ENCODE peak calls at places on chromosomes 4 and X, in six cellular contexts. U is Right ventricle myocardium inferior; A is pons; K is stimulated activated CD4-positive, alpha-beta T cell treated with anti-CD3 and anti-CD28 coated beads, Interleukin-4, amount 100 ng/mL, for 24 hours; S is iPS-NIHi11; V is left kidney. L is an unnamed sample.

GRCh38 chrX:40094900-40095587 is 2.7 kb downstream of the BCOR start:
- DNase-seq in K (no peak), V (peak; percentile 64), S (no peak), A (peak; percentile 20), U (no peak), L (no peak)

GRCh38 chr4:15238720-15239119 is 189.1 kb upstream of the C1QTNF7 start:
- DNase-seq in A (peak; percentile 41), K (peak; percentile 18), S (peak; percentile 71), U (no peak), V (peak; percentile 71), L (peak; percentile 42)

GRCh38 chr4:148004228-148004813 is 272.4 kb downstream of the ARHGAP10 start:
- DNase-seq in U (no peak), K (no peak), S (no peak), V (no peak), A (peak; percentile 33), L (no peak)

GRCh38 chr4:89708903-89709361 is 128.0 kb downstream of the SNCA start:
- DNase-seq in V (peak; percentile 36), A (peak; percentile 95), U (no peak), S (no peak), K (no peak), L (peak; percentile 22)

GRCh38 chr4:2934077-2934812 is 29.0 kb downstream of the NOP14 start:
- DNase-seq in U (peak; percentile 87), A (no peak), K (peak; percentile 40), V (peak; percentile 57), S (peak; percentile 54), L (peak; percentile 70)

GRCh38 chrX:70720721-70721120 is 187.8 kb downstream of the TEX11 start:
- DNase-seq in K (no peak), V (no peak), U (no peak), A (no peak), S (no peak), L (no peak)

GRCh38 chr4:30901781-30902479 is 181.8 kb downstream of the PCDH7 start:
- DNase-seq in A (no peak), V (peak; percentile 36), K (no peak), U (no peak), S (no peak), L (no peak)

GRCh38 chrX:39755152-39756032 is 342.4 kb downstream of the BCOR start:
- DNase-seq in U (peak; percentile 84), S (peak; percentile 35), K (no peak), V (peak; percentile 92), A (peak; percentile 32), L (peak; percentile 84)

GRCh38 chr4:42543126-42543525 is 113.8 kb downstream of the ATP8A1 start:
- DNase-seq in S (no peak), U (no peak), V (no peak), A (no peak), K (no peak), L (no peak)

GRCh38 chr4:2954358-2955185 is 8.6 kb downstream of the NOP14 start:
- DNase-seq in A (no peak), S (peak; percentile 73), V (peak; percentile 31), K (peak; percentile 84), U (no peak), L (no peak)

GRCh38 chrX:10158279-10158939 is 1.6 kb downstream of the CLCN4 start:
- DNase-seq in K (no peak), S (peak; percentile 66), A (peak; percentile 53), U (no peak), V (peak; percentile 69), L (no peak)

GRCh38 chr4:70365479-70365878 is 4.9 kb downstream of the SMR3A start:
- DNase-seq in K (no peak), S (no peak), U (no peak), A (no peak), V (no peak), L (no peak)

GRCh38 chrX:10507181-10507580 is 113.2 kb downstream of the MID1 start:
- DNase-seq in V (no peak), A (no peak), K (no peak), S (no peak), U (no peak), L (peak; percentile 63)

GRCh38 chrX:12970691-12971202 is 4.2 kb upstream of the TMSB4X start:
- DNase-seq in S (peak; percentile 17), A (peak; percentile 83), V (peak; percentile 66), K (peak; percentile 51), U (no peak), L (peak; percentile 45)

GRCh38 chrX:130060122-130061069 is 49.9 kb downstream of the ELF4 start:
- DNase-seq in U (peak; percentile 89), K (peak; percentile 83), A (peak; percentile 54), V (peak; percentile 88), S (peak; percentile 92), L (peak; percentile 40)

GRCh38 chrX:134896194-134896593 is 94.6 kb upstream of the SMIM10 start:
- DNase-seq in V (no peak), A (no peak), S (no peak), K (no peak), U (no peak), L (no peak)

GRCh38 chr4:8915201-8916200 is 43.9 kb upstream of the HMX1 start:
- DNase-seq in S (peak; percentile 6), A (no peak), K (no peak), U (peak; percentile 62), V (no peak), L (no peak)

GRCh38 chr4:168866635-168867034 is 143.4 kb downstream of the CBR4 start:
- DNase-seq in S (no peak), V (no peak), K (no peak), A (no peak), U (no peak), L (no peak)

GRCh38 chrX:12360389-12360788 is 222.1 kb downstream of the FRMPD4 start:
- DNase-seq in A (no peak), K (no peak), S (no peak), U (no peak), V (no peak), L (peak; percentile 23)

GRCh38 chr4:665751-666435 is 8.2 kb downstream of the ATP5ME start:
- DNase-seq in K (no peak), U (peak; percentile 40), V (no peak), A (no peak), S (no peak), L (no peak)

GRCh38 chrX:18146954-18147353 is 73.7 kb downstream of the BEND2 start:
- DNase-seq in U (no peak), K (no peak), V (peak; percentile 68), S (peak; percentile 44), A (peak; percentile 1), L (no peak)

GRCh38 chr4:76108467-76109181 is 34.1 kb downstream of the ART3 start:
- DNase-seq in S (peak; percentile 14), K (no peak), U (no peak), A (no peak), V (no peak), L (peak; percentile 29)

GRCh38 chr4:152535236-152535902 is 523 bp downstream of the FBXW7 start:
- DNase-seq in U (peak; percentile 74), A (no peak), K (no peak), V (peak; percentile 39), S (peak; percentile 31), L (no peak)

GRCh38 chrX:106995678-106996077 is 4.3 kb downstream of the MORC4 start:
- DNase-seq in U (no peak), K (no peak), A (no peak), V (no peak), S (no peak), L (no peak)

GRCh38 chr4:62457356-62457755 is 1257.2 kb downstream of the ADGRL3 start:
- DNase-seq in A (no peak), K (no peak), V (no peak), S (no peak), U (no peak), L (no peak)

GRCh38 chr4:99221980-99222379 is 2.9 kb upstream of the ADH6 start:
- DNase-seq in U (no peak), A (no peak), S (no peak), V (no peak), K (no peak), L (peak; percentile 93)

GRCh38 chr4:84503495-84504437 is 4.7 kb upstream of the NKX6-1 start:
- DNase-seq in S (peak; percentile 76), A (peak; percentile 86), U (no peak), V (peak; percentile 93), K (no peak), L (peak; percentile 66)

GRCh38 chr4:74793757-74794340 is 474 bp downstream of the BTC start:
- DNase-seq in A (no peak), V (peak; percentile 91), K (no peak), U (peak; percentile 60), S (peak; percentile 85), L (peak; percentile 35)

GRCh38 chrX:132612990-132613564 is 124.2 kb upstream of the MBNL3 start:
- DNase-seq in U (peak; percentile 74), S (peak; percentile 38), K (peak; percentile 33), V (peak; percentile 57), A (peak; percentile 8), L (peak; percentile 4)

GRCh38 chr4:115145393-115146160 is 32.2 kb upstream of the NDST4 start:
- DNase-seq in V (peak; percentile 2), S (no peak), A (no peak), U (no peak), K (no peak), L (no peak)

GRCh38 chr4:6608758-6609414 is 31.6 kb upstream of the MRFAP1 start:
- DNase-seq in U (no peak), S (peak; percentile 53), A (no peak), K (no peak), V (peak; percentile 52), L (no peak)

GRCh38 chr4:6999172-7000086 is 43.7 kb upstream of the TADA2B start:
- DNase-seq in V (no peak), A (peak; percentile 36), S (no peak), K (peak; percentile 19), U (no peak), L (no peak)

GRCh38 chrX:44747317-44747716 is 96.5 kb upstream of the DUSP21 start:
- DNase-seq in V (no peak), A (no peak), S (no peak), U (no peak), K (no peak), L (no peak)

GRCh38 chr4:929970-930625 is 2.0 kb downstream of the GAK start:
- DNase-seq in K (no peak), A (peak; percentile 49), U (no peak), S (no peak), V (peak; percentile 37), L (peak; percentile 14)

GRCh38 chrX:17022205-17022604 is 75.7 kb downstream of the REPS2 start:
- DNase-seq in V (peak; percentile 34), A (no peak), K (no peak), S (no peak), U (no peak), L (peak; percentile 15)

GRCh38 chr4:166143227-166143626 is 270.2 kb downstream of the TLL1 start:
- DNase-seq in U (no peak), A (no peak), K (peak; percentile 11), S (no peak), V (no peak), L (peak; percentile 4)

GRCh38 chrX:106874075-106874474 is 29.1 kb downstream of the RIPPLY1 start:
- DNase-seq in V (peak; percentile 4), A (no peak), K (no peak), S (peak; percentile 7), U (no peak), L (peak; percentile 9)

GRCh38 chrX:18683027-18683426 is 11.1 kb upstream of the RS1 start:
- DNase-seq in K (no peak), V (no peak), A (no peak), U (no peak), S (no peak), L (no peak)

GRCh38 chr4:137408527-137409177 is 123.6 kb downstream of the PCDH18 start:
- DNase-seq in S (no peak), V (no peak), U (no peak), K (no peak), A (no peak), L (no peak)

L was measured in fibroblast of gingiva.